ENCODE peak calls at places on chromosomes 1 and 21, in six cellular contexts. One of them, this sample, is unnamed. For H3K4me1, the result is how much of the 10 kb centered on the place peaks cover.

GRCh38 chr1:89525169-89525855 is 683 bp downstream of the LRRC8B start:
- DNase-seq in psoas muscle: no peak
- DNase-seq in cardiac muscle cell: peak
- DNase-seq in colonic mucosa: peak
- DNase-seq in OCI-LY7: peak
- DNase-seq in breast epithelium: no peak
- DNase-seq in this sample: peak

GRCh38 chr1:31736675-31737074 is 27.5 kb downstream of the ADGRB2 start:
- DNase-seq in cardiac muscle cell: no peak
- DNase-seq in breast epithelium: no peak
- DNase-seq in psoas muscle: peak
- DNase-seq in colonic mucosa: peak
- DNase-seq in OCI-LY7: no peak
- DNase-seq in this sample: no peak

GRCh38 chr1:89974701-89975470 is 20.0 kb upstream of the ZNF326 start:
- DNase-seq in breast epithelium: no peak
- DNase-seq in psoas muscle: no peak
- DNase-seq in cardiac muscle cell: peak
- DNase-seq in colonic mucosa: no peak
- DNase-seq in OCI-LY7: no peak
- DNase-seq in this sample: no peak

GRCh38 chr1:101964708-101965107 is 32.0 kb downstream of the OLFM3 start:
- DNase-seq in colonic mucosa: no peak
- DNase-seq in cardiac muscle cell: no peak
- DNase-seq in psoas muscle: no peak
- DNase-seq in breast epithelium: no peak
- DNase-seq in OCI-LY7: no peak
- DNase-seq in this sample: no peak

GRCh38 chr1:172500207-172500606 is 32.7 kb upstream of the SUCO start:
- DNase-seq in cardiac muscle cell: no peak
- DNase-seq in psoas muscle: no peak
- DNase-seq in colonic mucosa: no peak
- DNase-seq in OCI-LY7: no peak
- DNase-seq in breast epithelium: no peak
- DNase-seq in this sample: no peak

GRCh38 chr1:119370748-119371147 is 2.2 kb downstream of the HAO2 start:
- DNase-seq in cardiac muscle cell: no peak
- DNase-seq in OCI-LY7: no peak
- DNase-seq in psoas muscle: no peak
- DNase-seq in breast epithelium: no peak
- DNase-seq in colonic mucosa: no peak
- DNase-seq in this sample: no peak

GRCh38 chr1:223547316-223548114 is 118.0 kb downstream of the CAPN8 start:
- DNase-seq in colonic mucosa: no peak
- DNase-seq in psoas muscle: no peak
- DNase-seq in breast epithelium: no peak
- DNase-seq in cardiac muscle cell: no peak
- DNase-seq in OCI-LY7: no peak
- DNase-seq in this sample: no peak

GRCh38 chr1:67564193-67564592 is 120.8 kb upstream of the GADD45A start:
- DNase-seq in OCI-LY7: no peak
- DNase-seq in psoas muscle: peak
- DNase-seq in breast epithelium: no peak
- DNase-seq in cardiac muscle cell: no peak
- DNase-seq in colonic mucosa: no peak
- DNase-seq in this sample: no peak

GRCh38 chr1:109477821-109478220 is 5.9 kb upstream of the ATXN7L2 start:
- DNase-seq in cardiac muscle cell: no peak
- DNase-seq in psoas muscle: no peak
- DNase-seq in colonic mucosa: no peak
- DNase-seq in breast epithelium: no peak
- DNase-seq in OCI-LY7: no peak
- DNase-seq in this sample: no peak

GRCh38 chr21:45556645-45557601 is 14.7 kb upstream of the SLC19A1 start:
- DNase-seq in cardiac muscle cell: no peak
- DNase-seq in OCI-LY7: no peak
- DNase-seq in psoas muscle: no peak
- DNase-seq in breast epithelium: peak
- DNase-seq in colonic mucosa: no peak
- DNase-seq in this sample: no peak

GRCh38 chr1:178060789-178061556 is 32.9 kb upstream of the RASAL2 start:
- DNase-seq in colonic mucosa: no peak
- DNase-seq in OCI-LY7: no peak
- DNase-seq in cardiac muscle cell: peak
- DNase-seq in psoas muscle: no peak
- DNase-seq in breast epithelium: no peak
- DNase-seq in this sample: no peak

GRCh38 chr1:1910651-1911389 is 4.2 kb upstream of the CALML6 start:
- DNase-seq in cardiac muscle cell: no peak
- DNase-seq in psoas muscle: peak
- DNase-seq in colonic mucosa: peak
- DNase-seq in OCI-LY7: no peak
- DNase-seq in breast epithelium: no peak
- DNase-seq in this sample: no peak

GRCh38 chr1:21289127-21289526 is 1.1 kb downstream of the ECE1 start:
- DNase-seq in breast epithelium: no peak
- DNase-seq in colonic mucosa: no peak
- DNase-seq in cardiac muscle cell: no peak
- DNase-seq in psoas muscle: no peak
- DNase-seq in OCI-LY7: no peak
- DNase-seq in this sample: no peak

GRCh38 chr1:7538033-7538432 is 233.1 kb upstream of the VAMP3 start:
- DNase-seq in cardiac muscle cell: peak
- DNase-seq in breast epithelium: no peak
- DNase-seq in colonic mucosa: no peak
- DNase-seq in OCI-LY7: no peak
- DNase-seq in psoas muscle: no peak
- DNase-seq in this sample: peak

GRCh38 chr1:27862671-27863551 is 9.4 kb upstream of the THEMIS2 start:
- DNase-seq in cardiac muscle cell: peak
- DNase-seq in breast epithelium: no peak
- DNase-seq in colonic mucosa: peak
- DNase-seq in OCI-LY7: peak
- DNase-seq in psoas muscle: peak
- DNase-seq in this sample: no peak
- H3K4me1 ChIP-seq in cardiac muscle cell: under half
- H3K4me1 ChIP-seq in breast epithelium: under half
- H3K4me1 ChIP-seq in colonic mucosa: under half
- H3K4me1 ChIP-seq in OCI-LY7: under half
- H3K4me1 ChIP-seq in psoas muscle: under half
- H3K4me1 ChIP-seq in this sample: under half

GRCh38 chr1:46527474-46528296 is 23.8 kb downstream of the KNCN start:
- DNase-seq in breast epithelium: peak
- DNase-seq in OCI-LY7: peak
- DNase-seq in psoas muscle: peak
- DNase-seq in colonic mucosa: peak
- DNase-seq in cardiac muscle cell: peak
- DNase-seq in this sample: peak

GRCh38 chr1:46526689-46527291 is 24.7 kb downstream of the KNCN start:
- DNase-seq in cardiac muscle cell: no peak
- DNase-seq in breast epithelium: no peak
- DNase-seq in psoas muscle: no peak
- DNase-seq in colonic mucosa: peak
- DNase-seq in OCI-LY7: no peak
- DNase-seq in this sample: no peak

GRCh38 chr1:46530311-46530710 is 21.1 kb downstream of the KNCN start:
- DNase-seq in colonic mucosa: no peak
- DNase-seq in breast epithelium: no peak
- DNase-seq in OCI-LY7: no peak
- DNase-seq in psoas muscle: no peak
- DNase-seq in cardiac muscle cell: no peak
- DNase-seq in this sample: no peak

GRCh38 chr1:46529031-46529630 is 22.3 kb downstream of the KNCN start:
- DNase-seq in colonic mucosa: no peak
- DNase-seq in cardiac muscle cell: no peak
- DNase-seq in psoas muscle: no peak
- DNase-seq in OCI-LY7: no peak
- DNase-seq in breast epithelium: no peak
- DNase-seq in this sample: no peak

GRCh38 chr1:46528297-46528955 is 23.0 kb downstream of the KNCN start:
- DNase-seq in OCI-LY7: peak
- DNase-seq in colonic mucosa: no peak
- DNase-seq in cardiac muscle cell: peak
- DNase-seq in breast epithelium: no peak
- DNase-seq in psoas muscle: no peak
- DNase-seq in this sample: no peak
- TF ChIP-seq CTCF in OCI-LY7: peak
- TF ChIP-seq CTCF in colonic mucosa: no peak
- TF ChIP-seq CTCF in cardiac muscle cell: peak
- TF ChIP-seq CTCF in breast epithelium: no peak
- TF ChIP-seq CTCF in psoas muscle: no peak
- TF ChIP-seq CTCF in this sample: peak

GRCh38 chr1:161952603-161953172 is 71.0 kb downstream of the OLFML2B start:
- DNase-seq in breast epithelium: no peak
- DNase-seq in colonic mucosa: no peak
- DNase-seq in psoas muscle: no peak
- DNase-seq in OCI-LY7: no peak
- DNase-seq in cardiac muscle cell: no peak
- DNase-seq in this sample: no peak

GRCh38 chr1:161956097-161956496 is 67.6 kb downstream of the OLFML2B start:
- DNase-seq in psoas muscle: peak
- DNase-seq in OCI-LY7: no peak
- DNase-seq in colonic mucosa: no peak
- DNase-seq in breast epithelium: no peak
- DNase-seq in cardiac muscle cell: peak
- DNase-seq in this sample: no peak

GRCh38 chr1:161953256-161953920 is 70.3 kb downstream of the OLFML2B start:
- DNase-seq in cardiac muscle cell: no peak
- DNase-seq in psoas muscle: no peak
- DNase-seq in OCI-LY7: no peak
- DNase-seq in breast epithelium: no peak
- DNase-seq in colonic mucosa: no peak
- DNase-seq in this sample: no peak

GRCh38 chr1:161954050-161954449 is 69.6 kb downstream of the OLFML2B start:
- DNase-seq in cardiac muscle cell: no peak
- DNase-seq in psoas muscle: no peak
- DNase-seq in OCI-LY7: no peak
- DNase-seq in colonic mucosa: no peak
- DNase-seq in breast epithelium: no peak
- DNase-seq in this sample: no peak

GRCh38 chr1:161954466-161954865 is 69.2 kb downstream of the OLFML2B start:
- DNase-seq in colonic mucosa: no peak
- DNase-seq in psoas muscle: no peak
- DNase-seq in breast epithelium: no peak
- DNase-seq in cardiac muscle cell: no peak
- DNase-seq in OCI-LY7: no peak
- DNase-seq in this sample: no peak
- H3K4me1 ChIP-seq in colonic mucosa: under half
- H3K4me1 ChIP-seq in psoas muscle: under half
- H3K4me1 ChIP-seq in breast epithelium: under half
- H3K4me1 ChIP-seq in cardiac muscle cell: under half
- H3K4me1 ChIP-seq in OCI-LY7: under half
- H3K4me1 ChIP-seq in this sample: under half

GRCh38 chr1:150696995-150697927 is at the start of gene GOLPH3L:
- DNase-seq in psoas muscle: peak
- DNase-seq in breast epithelium: peak
- DNase-seq in cardiac muscle cell: peak
- DNase-seq in colonic mucosa: peak
- DNase-seq in OCI-LY7: peak
- DNase-seq in this sample: peak
- TF ChIP-seq CTCF in psoas muscle: peak
- TF ChIP-seq CTCF in breast epithelium: no peak
- TF ChIP-seq CTCF in cardiac muscle cell: peak
- TF ChIP-seq CTCF in colonic mucosa: no peak
- TF ChIP-seq CTCF in OCI-LY7: no peak
- TF ChIP-seq CTCF in this sample: peak

This sample was measured in BE2C.